ENCODE peak calls at places on chromosomes 11 and 22, in six cellular contexts. C, G, W, L, V and J are unnamed samples.

GRCh38 chr11:121575250-121575962 is 122.6 kb upstream of the SORL1-AS1 start:
- DNase-seq in C (peak; percentile 89), G (peak; percentile 16), W (no peak), L (peak; percentile 85), V (no peak), J (no peak)

GRCh38 chr11:94128171-94128745 is 383 bp upstream of the PANX1 start:
- DNase-seq in C (no peak), G (no peak), W (no peak), L (no peak), V (no peak), J (no peak)

GRCh38 chr11:73579641-73580434 is 18.1 kb downstream of the FAM168A start:
- DNase-seq in C (no peak), G (no peak), W (no peak), L (no peak), V (no peak), J (no peak)

GRCh38 chr11:1783725-1784529 is 20.2 kb upstream of the CTSD start:
- DNase-seq in C (no peak), G (no peak), W (no peak), L (no peak), V (peak; percentile 11), J (no peak)

GRCh38 chr11:134205729-134206128 is 18.0 kb downstream of the NCAPD3 start:
- DNase-seq in C (no peak), G (no peak), W (no peak), L (no peak), V (no peak), J (no peak)

GRCh38 chr11:12085371-12086251 is 24.8 kb upstream of the MICAL2 start:
- DNase-seq in C (no peak), G (no peak), W (no peak), L (no peak), V (no peak), J (no peak)

GRCh38 chr11:73359341-73359740 is 16.9 kb upstream of the RELT start:
- DNase-seq in C (no peak), G (no peak), W (no peak), L (peak; percentile 88), V (no peak), J (no peak)

GRCh38 chr11:116162086-116162485 is 610.7 kb downstream of the BUD13 start:
- DNase-seq in C (no peak), G (no peak), W (no peak), L (peak; percentile 50), V (no peak), J (no peak)

GRCh38 chr11:118691926-118692830 is 12.7 kb upstream of the TREH start:
- DNase-seq in C (peak; percentile 56), G (no peak), W (peak; percentile 72), L (no peak), V (no peak), J (no peak)

GRCh38 chr11:65410936-65411680 is 11.5 kb upstream of the NEAT1 start:
- DNase-seq in C (peak; percentile 55), G (no peak), W (no peak), L (no peak), V (no peak), J (no peak)

GRCh38 chr22:26364066-26365015 is 64.7 kb upstream of the ASPHD2 start:
- DNase-seq in C (no peak), G (peak; percentile 91), W (peak; percentile 46), L (no peak), V (peak; percentile 70), J (peak; percentile 62)

GRCh38 chr11:78822931-78823423 is 248.3 kb upstream of the NARS2 start:
- DNase-seq in C (peak; percentile 88), G (no peak), W (no peak), L (no peak), V (no peak), J (no peak)

GRCh38 chr11:115005663-115006062 is 327.3 kb downstream of the NXPE2 start:
- DNase-seq in C (no peak), G (no peak), W (no peak), L (no peak), V (no peak), J (no peak)

GRCh38 chr11:60872952-60873524 is 5.7 kb downstream of the ZP1 start:
- DNase-seq in C (peak; percentile 49), G (peak; percentile 5), W (peak; percentile 29), L (no peak), V (no peak), J (no peak)

GRCh38 chr22:29093980-29094379 is 21.1 kb downstream of the KREMEN1 start:
- DNase-seq in C (no peak), G (no peak), W (no peak), L (no peak), V (no peak), J (no peak)

GRCh38 chr11:94664336-94664735 is 97.2 kb downstream of the PIWIL4 start:
- DNase-seq in C (no peak), G (no peak), W (no peak), L (no peak), V (no peak), J (no peak)

GRCh38 chr11:44235765-44236201 is 74.2 kb downstream of the ALX4 start:
- DNase-seq in C (no peak), G (no peak), W (no peak), L (no peak), V (no peak), J (no peak)

GRCh38 chr11:83546371-83546770 is 260.2 kb upstream of the CCDC90B start:
- DNase-seq in C (no peak), G (no peak), W (no peak), L (no peak), V (no peak), J (no peak)

GRCh38 chr11:44171518-44171917 is 76.0 kb downstream of the EXT2 start:
- DNase-seq in C (no peak), G (no peak), W (no peak), L (no peak), V (no peak), J (no peak)

GRCh38 chr11:110991621-110992355 is 253.7 kb upstream of the POU2AF2 start:
- DNase-seq in C (no peak), G (no peak), W (no peak), L (no peak), V (no peak), J (no peak)

GRCh38 chr22:45284705-45285305 is at the start of gene UPK3A:
- DNase-seq in C (peak; percentile 90), G (no peak), W (peak; percentile 56), L (no peak), V (peak; percentile 75), J (peak; percentile 49)

GRCh38 chr11:117145393-117145761 is 1.3 kb downstream of the PAFAH1B2 start:
- DNase-seq in C (no peak), G (peak; percentile 40), W (no peak), L (no peak), V (no peak), J (no peak)

GRCh38 chr11:59112494-59112893 is 5.5 kb downstream of the FAM111B start:
- DNase-seq in C (no peak), G (no peak), W (no peak), L (no peak), V (no peak), J (no peak)

GRCh38 chr11:93494341-93494740 is 48.9 kb downstream of the SMCO4 start:
- DNase-seq in C (no peak), G (no peak), W (no peak), L (no peak), V (no peak), J (no peak)

GRCh38 chr22:31474743-31475142 is 14.9 kb downstream of the EIF4ENIF1 start:
- DNase-seq in C (no peak), G (no peak), W (no peak), L (no peak), V (no peak), J (no peak)

GRCh38 chr22:47210112-47210657 is 447.7 kb downstream of the TBC1D22A start:
- DNase-seq in C (no peak), G (no peak), W (no peak), L (no peak), V (no peak), J (no peak)

GRCh38 chr11:70067591-70068341 is 10.4 kb upstream of the ANO1 start:
- DNase-seq in C (no peak), G (no peak), W (no peak), L (peak; percentile 64), V (no peak), J (peak; percentile 28)

GRCh38 chr11:5622802-5623201 is 2.0 kb upstream of the TRIM34 start:
- DNase-seq in C (no peak), G (no peak), W (no peak), L (no peak), V (no peak), J (no peak)

GRCh38 chr22:46918197-46918596 is 155.7 kb downstream of the TBC1D22A start:
- DNase-seq in C (no peak), G (no peak), W (no peak), L (no peak), V (no peak), J (no peak)

GRCh38 chr11:13276454-13276851 is 1.1 kb upstream of the BMAL1 start:
- DNase-seq in C (no peak), G (no peak), W (no peak), L (no peak), V (no peak), J (no peak)

GRCh38 chr11:90798769-90799168 is 575.9 kb upstream of the CHORDC1 start:
- DNase-seq in C (no peak), G (no peak), W (no peak), L (no peak), V (no peak), J (no peak)

GRCh38 chr22:37808294-37808657 is 542 bp downstream of the GCAT start:
- DNase-seq in C (no peak), G (no peak), W (no peak), L (no peak), V (no peak), J (no peak)

GRCh38 chr22:37807410-37808293 is at the start of gene GCAT:
- DNase-seq in C (peak; percentile 98), G (peak; percentile 96), W (peak; percentile 83), L (peak; percentile 98), V (peak; percentile 98), J (peak; percentile 84)

GRCh38 chr22:37804886-37805857 is 2.6 kb upstream of the GCAT start:
- DNase-seq in C (peak; percentile 95), G (peak; percentile 93), W (peak; percentile 55), L (peak; percentile 93), V (peak; percentile 92), J (peak; percentile 82)

GRCh38 chr22:37805878-37806277 is 1.9 kb upstream of the GCAT start:
- DNase-seq in C (no peak), G (no peak), W (no peak), L (no peak), V (no peak), J (no peak)

GRCh38 chr22:37806409-37807338 is 1.1 kb upstream of the GCAT start:
- DNase-seq in C (no peak), G (no peak), W (no peak), L (no peak), V (no peak), J (no peak)
- TF ChIP-seq CTCF in C (no peak), G (no peak), W (no peak), L (no peak), V (no peak), J (no peak)

GRCh38 chr22:33748714-33749113 is 171.6 kb downstream of the LARGE1 start:
- DNase-seq in C (no peak), G (no peak), W (no peak), L (no peak), V (no peak), J (no peak)
- TF ChIP-seq CTCF in C (no peak), G (no peak), W (no peak), L (no peak), V (no peak), J (no peak)

GRCh38 chr11:74846770-74847169 is 98.1 kb downstream of the RNF169 start:
- DNase-seq in C (no peak), G (no peak), W (no peak), L (no peak), V (no peak), J (no peak)
- TF ChIP-seq CTCF in C (no peak), G (no peak), W (no peak), L (no peak), V (no peak), J (no peak)

GRCh38 chr11:22928207-22928917 is 68.1 kb upstream of the CCDC179 start:
- DNase-seq in C (no peak), G (no peak), W (no peak), L (no peak), V (no peak), J (no peak)
- TF ChIP-seq CTCF in C (peak; percentile 11), G (no peak), W (no peak), L (no peak), V (no peak), J (no peak)